ENCODE peak calls at places on chromosomes 4 and X, in six cellular contexts. One of them, this sample, is unnamed.

GRCh38 chr4:108072300-108072699 is 82.6 kb downstream of the HADH start:
- DNase-seq in smooth muscle cell of the brain vasculature: no peak
- DNase-seq in NCI-H2107: no peak
- DNase-seq in HTR-8/SVneo: no peak
- DNase-seq in naive thymus-derived CD8-positive, alpha-beta T cell: peak; percentile 90
- DNase-seq in bronchial epithelial cell: no peak
- DNase-seq in this sample: no peak

GRCh38 chrX:72084114-72084513 is 47.6 kb downstream of the RTL5 start:
- DNase-seq in smooth muscle cell of the brain vasculature: no peak
- DNase-seq in NCI-H2107: no peak
- DNase-seq in HTR-8/SVneo: no peak
- DNase-seq in naive thymus-derived CD8-positive, alpha-beta T cell: no peak
- DNase-seq in bronchial epithelial cell: no peak
- DNase-seq in this sample: no peak

GRCh38 chrX:56790778-56791177 is 61.7 kb downstream of the NBDY start:
- DNase-seq in smooth muscle cell of the brain vasculature: no peak
- DNase-seq in NCI-H2107: no peak
- DNase-seq in HTR-8/SVneo: no peak
- DNase-seq in naive thymus-derived CD8-positive, alpha-beta T cell: no peak
- DNase-seq in bronchial epithelial cell: no peak
- DNase-seq in this sample: no peak

GRCh38 chrX:21839334-21840198 is at the start of gene MBTPS2:
- DNase-seq in smooth muscle cell of the brain vasculature: peak; percentile 56
- DNase-seq in NCI-H2107: peak; percentile 93
- DNase-seq in HTR-8/SVneo: peak; percentile 51
- DNase-seq in naive thymus-derived CD8-positive, alpha-beta T cell: peak; percentile 77
- DNase-seq in bronchial epithelial cell: peak; percentile 65
- DNase-seq in this sample: peak; percentile 52

GRCh38 chr4:81724925-81725329 is 253.2 kb upstream of the RASGEF1B start:
- DNase-seq in smooth muscle cell of the brain vasculature: no peak
- DNase-seq in NCI-H2107: no peak
- DNase-seq in HTR-8/SVneo: no peak
- DNase-seq in naive thymus-derived CD8-positive, alpha-beta T cell: no peak
- DNase-seq in bronchial epithelial cell: peak; percentile 39
- DNase-seq in this sample: no peak

GRCh38 chrX:38304010-38304409 is 23.3 kb downstream of the RPGR start:
- DNase-seq in smooth muscle cell of the brain vasculature: no peak
- DNase-seq in NCI-H2107: no peak
- DNase-seq in HTR-8/SVneo: no peak
- DNase-seq in naive thymus-derived CD8-positive, alpha-beta T cell: no peak
- DNase-seq in bronchial epithelial cell: no peak
- DNase-seq in this sample: peak; percentile 29

GRCh38 chrX:79259073-79259689 is 108.0 kb downstream of the ITM2A start:
- DNase-seq in smooth muscle cell of the brain vasculature: no peak
- DNase-seq in NCI-H2107: no peak
- DNase-seq in HTR-8/SVneo: no peak
- DNase-seq in naive thymus-derived CD8-positive, alpha-beta T cell: peak; percentile 78
- DNase-seq in bronchial epithelial cell: no peak
- DNase-seq in this sample: no peak

GRCh38 chrX:9955506-9955905 is 11.7 kb upstream of the CLDN34 start:
- DNase-seq in smooth muscle cell of the brain vasculature: no peak
- DNase-seq in NCI-H2107: no peak
- DNase-seq in HTR-8/SVneo: no peak
- DNase-seq in naive thymus-derived CD8-positive, alpha-beta T cell: no peak
- DNase-seq in bronchial epithelial cell: no peak
- DNase-seq in this sample: no peak

GRCh38 chrX:39736219-39737211 is 361.2 kb downstream of the BCOR start:
- DNase-seq in smooth muscle cell of the brain vasculature: no peak
- DNase-seq in NCI-H2107: no peak
- DNase-seq in HTR-8/SVneo: no peak
- DNase-seq in naive thymus-derived CD8-positive, alpha-beta T cell: no peak
- DNase-seq in bronchial epithelial cell: peak; percentile 53
- DNase-seq in this sample: peak; percentile 80

GRCh38 chr4:138510053-138510452 is 267.9 kb upstream of the SLC7A11 start:
- DNase-seq in smooth muscle cell of the brain vasculature: no peak
- DNase-seq in NCI-H2107: no peak
- DNase-seq in HTR-8/SVneo: no peak
- DNase-seq in naive thymus-derived CD8-positive, alpha-beta T cell: no peak
- DNase-seq in bronchial epithelial cell: no peak
- DNase-seq in this sample: no peak

GRCh38 chr4:53644607-53645006 is 53.3 kb upstream of the LNX1 start:
- DNase-seq in smooth muscle cell of the brain vasculature: no peak
- DNase-seq in NCI-H2107: no peak
- DNase-seq in HTR-8/SVneo: no peak
- DNase-seq in naive thymus-derived CD8-positive, alpha-beta T cell: no peak
- DNase-seq in bronchial epithelial cell: peak; percentile 92
- DNase-seq in this sample: no peak

GRCh38 chrX:104112326-104112951 is at the start of gene ZCCHC18:
- DNase-seq in smooth muscle cell of the brain vasculature: no peak
- DNase-seq in NCI-H2107: no peak
- DNase-seq in HTR-8/SVneo: peak; percentile 18
- DNase-seq in naive thymus-derived CD8-positive, alpha-beta T cell: peak; percentile 22
- DNase-seq in bronchial epithelial cell: peak; percentile 2
- DNase-seq in this sample: peak; percentile 15

GRCh38 chrX:103477496-103477895 is 41.8 kb downstream of the RAB40A start:
- DNase-seq in smooth muscle cell of the brain vasculature: no peak
- DNase-seq in NCI-H2107: no peak
- DNase-seq in HTR-8/SVneo: no peak
- DNase-seq in naive thymus-derived CD8-positive, alpha-beta T cell: no peak
- DNase-seq in bronchial epithelial cell: no peak
- DNase-seq in this sample: no peak

GRCh38 chrX:49627030-49627777 is 28.4 kb downstream of the GAGE1 start:
- DNase-seq in smooth muscle cell of the brain vasculature: no peak
- DNase-seq in NCI-H2107: no peak
- DNase-seq in HTR-8/SVneo: no peak
- DNase-seq in naive thymus-derived CD8-positive, alpha-beta T cell: peak; percentile 19
- DNase-seq in bronchial epithelial cell: no peak
- DNase-seq in this sample: no peak

GRCh38 chr4:7897811-7898210 is 41.9 kb downstream of the AFAP1 start:
- DNase-seq in smooth muscle cell of the brain vasculature: no peak
- DNase-seq in NCI-H2107: no peak
- DNase-seq in HTR-8/SVneo: no peak
- DNase-seq in naive thymus-derived CD8-positive, alpha-beta T cell: no peak
- DNase-seq in bronchial epithelial cell: peak; percentile 53
- DNase-seq in this sample: no peak

GRCh38 chr4:168942985-168943384 is 67.1 kb downstream of the CBR4 start:
- DNase-seq in smooth muscle cell of the brain vasculature: no peak
- DNase-seq in NCI-H2107: no peak
- DNase-seq in HTR-8/SVneo: no peak
- DNase-seq in naive thymus-derived CD8-positive, alpha-beta T cell: no peak
- DNase-seq in bronchial epithelial cell: no peak
- DNase-seq in this sample: no peak